ENCODE peak calls at places on chromosomes 4 and X, in eight cellular contexts. One of them, this sample, is unnamed.

GRCh38 chrX:84363674-84364073 is 138.6 kb downstream of the HDX start:
- DNase-seq in heart left ventricle: no peak
- DNase-seq in stimulated activated CD4-positive, alpha-beta T cell treated with anti-CD3 and anti-CD28 coated beads, TNF-alpha, amount 100 ng/mL, for 48 hours: no peak
- DNase-seq in spleen: no peak
- DNase-seq in activated T-helper 1 cell treated with Interleukin-2 at 50 U/mL for 16 hours: no peak
- DNase-seq in left ventricle myocardium inferior: no peak
- DNase-seq in HT1080: no peak
- DNase-seq in NCI-H2081: peak
- DNase-seq in this sample: no peak

GRCh38 chr4:89992744-89993143 is 98.1 kb downstream of the MMRN1 start:
- DNase-seq in HT1080: no peak
- DNase-seq in stimulated activated CD4-positive, alpha-beta T cell treated with anti-CD3 and anti-CD28 coated beads, TNF-alpha, amount 100 ng/mL, for 48 hours: no peak
- DNase-seq in left ventricle myocardium inferior: no peak
- DNase-seq in heart left ventricle: no peak
- DNase-seq in activated T-helper 1 cell treated with Interleukin-2 at 50 U/mL for 16 hours: no peak
- DNase-seq in NCI-H2081: no peak
- DNase-seq in spleen: no peak
- DNase-seq in this sample: no peak

GRCh38 chr4:23202712-23203247 is 510.0 kb downstream of the GBA3 start:
- DNase-seq in heart left ventricle: no peak
- DNase-seq in left ventricle myocardium inferior: no peak
- DNase-seq in NCI-H2081: peak
- DNase-seq in HT1080: no peak
- DNase-seq in spleen: no peak
- DNase-seq in activated T-helper 1 cell treated with Interleukin-2 at 50 U/mL for 16 hours: no peak
- DNase-seq in stimulated activated CD4-positive, alpha-beta T cell treated with anti-CD3 and anti-CD28 coated beads, TNF-alpha, amount 100 ng/mL, for 48 hours: no peak
- DNase-seq in this sample: no peak

GRCh38 chr4:176409627-176410026 is 89.9 kb downstream of the SPCS3 start:
- DNase-seq in heart left ventricle: no peak
- DNase-seq in stimulated activated CD4-positive, alpha-beta T cell treated with anti-CD3 and anti-CD28 coated beads, TNF-alpha, amount 100 ng/mL, for 48 hours: no peak
- DNase-seq in NCI-H2081: no peak
- DNase-seq in left ventricle myocardium inferior: no peak
- DNase-seq in activated T-helper 1 cell treated with Interleukin-2 at 50 U/mL for 16 hours: no peak
- DNase-seq in HT1080: peak
- DNase-seq in spleen: no peak
- DNase-seq in this sample: no peak

GRCh38 chr4:162803378-162803777 is 363.3 kb downstream of the NAF1 start:
- DNase-seq in activated T-helper 1 cell treated with Interleukin-2 at 50 U/mL for 16 hours: no peak
- DNase-seq in stimulated activated CD4-positive, alpha-beta T cell treated with anti-CD3 and anti-CD28 coated beads, TNF-alpha, amount 100 ng/mL, for 48 hours: no peak
- DNase-seq in heart left ventricle: no peak
- DNase-seq in spleen: no peak
- DNase-seq in left ventricle myocardium inferior: no peak
- DNase-seq in NCI-H2081: no peak
- DNase-seq in HT1080: no peak
- DNase-seq in this sample: no peak

GRCh38 chrX:133776072-133776471 is 209.3 kb downstream of the GPC3 start:
- DNase-seq in NCI-H2081: peak
- DNase-seq in heart left ventricle: no peak
- DNase-seq in stimulated activated CD4-positive, alpha-beta T cell treated with anti-CD3 and anti-CD28 coated beads, TNF-alpha, amount 100 ng/mL, for 48 hours: no peak
- DNase-seq in activated T-helper 1 cell treated with Interleukin-2 at 50 U/mL for 16 hours: no peak
- DNase-seq in spleen: no peak
- DNase-seq in HT1080: no peak
- DNase-seq in left ventricle myocardium inferior: peak
- DNase-seq in this sample: no peak

GRCh38 chr4:147110968-147111367 is 165.3 kb upstream of the TTC29 start:
- DNase-seq in left ventricle myocardium inferior: no peak
- DNase-seq in NCI-H2081: no peak
- DNase-seq in heart left ventricle: no peak
- DNase-seq in spleen: no peak
- DNase-seq in HT1080: peak
- DNase-seq in stimulated activated CD4-positive, alpha-beta T cell treated with anti-CD3 and anti-CD28 coated beads, TNF-alpha, amount 100 ng/mL, for 48 hours: no peak
- DNase-seq in activated T-helper 1 cell treated with Interleukin-2 at 50 U/mL for 16 hours: no peak
- DNase-seq in this sample: no peak

GRCh38 chrX:49147907-49148306 is 14.7 kb upstream of the MAGIX start:
- DNase-seq in activated T-helper 1 cell treated with Interleukin-2 at 50 U/mL for 16 hours: no peak
- DNase-seq in stimulated activated CD4-positive, alpha-beta T cell treated with anti-CD3 and anti-CD28 coated beads, TNF-alpha, amount 100 ng/mL, for 48 hours: no peak
- DNase-seq in heart left ventricle: no peak
- DNase-seq in spleen: no peak
- DNase-seq in NCI-H2081: no peak
- DNase-seq in HT1080: no peak
- DNase-seq in left ventricle myocardium inferior: no peak
- DNase-seq in this sample: no peak

GRCh38 chr4:106864231-106864630 is 171.9 kb downstream of the DKK2 start:
- DNase-seq in activated T-helper 1 cell treated with Interleukin-2 at 50 U/mL for 16 hours: no peak
- DNase-seq in NCI-H2081: no peak
- DNase-seq in HT1080: no peak
- DNase-seq in heart left ventricle: no peak
- DNase-seq in spleen: no peak
- DNase-seq in left ventricle myocardium inferior: no peak
- DNase-seq in stimulated activated CD4-positive, alpha-beta T cell treated with anti-CD3 and anti-CD28 coated beads, TNF-alpha, amount 100 ng/mL, for 48 hours: no peak
- DNase-seq in this sample: no peak

GRCh38 chr4:120718979-120719566 is 203.5 kb downstream of the PRDM5 start:
- DNase-seq in NCI-H2081: peak
- DNase-seq in stimulated activated CD4-positive, alpha-beta T cell treated with anti-CD3 and anti-CD28 coated beads, TNF-alpha, amount 100 ng/mL, for 48 hours: peak
- DNase-seq in spleen: no peak
- DNase-seq in left ventricle myocardium inferior: no peak
- DNase-seq in activated T-helper 1 cell treated with Interleukin-2 at 50 U/mL for 16 hours: no peak
- DNase-seq in heart left ventricle: peak
- DNase-seq in HT1080: peak
- DNase-seq in this sample: no peak

GRCh38 chr4:153438916-153439756 is 27.0 kb upstream of the TMEM131L start:
- DNase-seq in heart left ventricle: no peak
- DNase-seq in spleen: peak
- DNase-seq in HT1080: no peak
- DNase-seq in stimulated activated CD4-positive, alpha-beta T cell treated with anti-CD3 and anti-CD28 coated beads, TNF-alpha, amount 100 ng/mL, for 48 hours: no peak
- DNase-seq in left ventricle myocardium inferior: no peak
- DNase-seq in activated T-helper 1 cell treated with Interleukin-2 at 50 U/mL for 16 hours: no peak
- DNase-seq in NCI-H2081: no peak
- DNase-seq in this sample: no peak

GRCh38 chr4:145533011-145533410 is 51.4 kb downstream of the SMAD1 start:
- DNase-seq in NCI-H2081: no peak
- DNase-seq in stimulated activated CD4-positive, alpha-beta T cell treated with anti-CD3 and anti-CD28 coated beads, TNF-alpha, amount 100 ng/mL, for 48 hours: no peak
- DNase-seq in activated T-helper 1 cell treated with Interleukin-2 at 50 U/mL for 16 hours: no peak
- DNase-seq in heart left ventricle: no peak
- DNase-seq in left ventricle myocardium inferior: no peak
- DNase-seq in HT1080: peak
- DNase-seq in spleen: no peak
- DNase-seq in this sample: no peak

GRCh38 chr4:5705672-5706310 is 2.6 kb downstream of the EVC2 start:
- DNase-seq in HT1080: no peak
- DNase-seq in activated T-helper 1 cell treated with Interleukin-2 at 50 U/mL for 16 hours: no peak
- DNase-seq in heart left ventricle: no peak
- DNase-seq in stimulated activated CD4-positive, alpha-beta T cell treated with anti-CD3 and anti-CD28 coated beads, TNF-alpha, amount 100 ng/mL, for 48 hours: no peak
- DNase-seq in left ventricle myocardium inferior: no peak
- DNase-seq in spleen: no peak
- DNase-seq in NCI-H2081: no peak
- DNase-seq in this sample: no peak

GRCh38 chrX:111349098-111349497 is 62.9 kb downstream of the DCX start:
- DNase-seq in HT1080: no peak
- DNase-seq in NCI-H2081: no peak
- DNase-seq in spleen: no peak
- DNase-seq in heart left ventricle: no peak
- DNase-seq in activated T-helper 1 cell treated with Interleukin-2 at 50 U/mL for 16 hours: no peak
- DNase-seq in left ventricle myocardium inferior: no peak
- DNase-seq in stimulated activated CD4-positive, alpha-beta T cell treated with anti-CD3 and anti-CD28 coated beads, TNF-alpha, amount 100 ng/mL, for 48 hours: no peak
- DNase-seq in this sample: no peak

GRCh38 chr4:163165217-163166017 is 1.3 kb downstream of the NAF1 start:
- DNase-seq in heart left ventricle: no peak
- DNase-seq in stimulated activated CD4-positive, alpha-beta T cell treated with anti-CD3 and anti-CD28 coated beads, TNF-alpha, amount 100 ng/mL, for 48 hours: no peak
- DNase-seq in spleen: no peak
- DNase-seq in NCI-H2081: no peak
- DNase-seq in activated T-helper 1 cell treated with Interleukin-2 at 50 U/mL for 16 hours: no peak
- DNase-seq in left ventricle myocardium inferior: no peak
- DNase-seq in HT1080: peak
- DNase-seq in this sample: no peak

GRCh38 chrX:71621644-71622346 is 3.5 kb upstream of the CXCR3 start:
- DNase-seq in HT1080: no peak
- DNase-seq in spleen: no peak
- DNase-seq in activated T-helper 1 cell treated with Interleukin-2 at 50 U/mL for 16 hours: no peak
- DNase-seq in NCI-H2081: no peak
- DNase-seq in heart left ventricle: no peak
- DNase-seq in stimulated activated CD4-positive, alpha-beta T cell treated with anti-CD3 and anti-CD28 coated beads, TNF-alpha, amount 100 ng/mL, for 48 hours: no peak
- DNase-seq in left ventricle myocardium inferior: no peak
- DNase-seq in this sample: no peak

GRCh38 chr4:4694296-4694772 is 152.5 kb upstream of the STX18 start:
- DNase-seq in spleen: no peak
- DNase-seq in HT1080: peak
- DNase-seq in stimulated activated CD4-positive, alpha-beta T cell treated with anti-CD3 and anti-CD28 coated beads, TNF-alpha, amount 100 ng/mL, for 48 hours: no peak
- DNase-seq in left ventricle myocardium inferior: peak
- DNase-seq in NCI-H2081: no peak
- DNase-seq in activated T-helper 1 cell treated with Interleukin-2 at 50 U/mL for 16 hours: no peak
- DNase-seq in heart left ventricle: peak
- DNase-seq in this sample: no peak

GRCh38 chrX:150504399-150505186 is 63.8 kb upstream of the MTM1 start:
- DNase-seq in heart left ventricle: no peak
- DNase-seq in HT1080: peak
- DNase-seq in left ventricle myocardium inferior: no peak
- DNase-seq in activated T-helper 1 cell treated with Interleukin-2 at 50 U/mL for 16 hours: no peak
- DNase-seq in spleen: no peak
- DNase-seq in stimulated activated CD4-positive, alpha-beta T cell treated with anti-CD3 and anti-CD28 coated beads, TNF-alpha, amount 100 ng/mL, for 48 hours: no peak
- DNase-seq in NCI-H2081: no peak
- DNase-seq in this sample: peak

GRCh38 chr4:21792736-21793135 is 155.8 kb downstream of the KCNIP4 start:
- DNase-seq in activated T-helper 1 cell treated with Interleukin-2 at 50 U/mL for 16 hours: no peak
- DNase-seq in spleen: no peak
- DNase-seq in HT1080: no peak
- DNase-seq in NCI-H2081: no peak
- DNase-seq in heart left ventricle: no peak
- DNase-seq in stimulated activated CD4-positive, alpha-beta T cell treated with anti-CD3 and anti-CD28 coated beads, TNF-alpha, amount 100 ng/mL, for 48 hours: no peak
- DNase-seq in left ventricle myocardium inferior: no peak
- DNase-seq in this sample: no peak

GRCh38 chr4:40848981-40849380 is 99.2 kb downstream of the NSUN7 start:
- DNase-seq in HT1080: peak
- DNase-seq in spleen: no peak
- DNase-seq in NCI-H2081: peak
- DNase-seq in heart left ventricle: no peak
- DNase-seq in activated T-helper 1 cell treated with Interleukin-2 at 50 U/mL for 16 hours: no peak
- DNase-seq in stimulated activated CD4-positive, alpha-beta T cell treated with anti-CD3 and anti-CD28 coated beads, TNF-alpha, amount 100 ng/mL, for 48 hours: no peak
- DNase-seq in left ventricle myocardium inferior: no peak
- DNase-seq in this sample: no peak

GRCh38 chrX:123361371-123361770 is 177.3 kb downstream of the GRIA3 start:
- DNase-seq in stimulated activated CD4-positive, alpha-beta T cell treated with anti-CD3 and anti-CD28 coated beads, TNF-alpha, amount 100 ng/mL, for 48 hours: no peak
- DNase-seq in HT1080: no peak
- DNase-seq in left ventricle myocardium inferior: no peak
- DNase-seq in heart left ventricle: no peak
- DNase-seq in NCI-H2081: no peak
- DNase-seq in spleen: no peak
- DNase-seq in activated T-helper 1 cell treated with Interleukin-2 at 50 U/mL for 16 hours: no peak
- DNase-seq in this sample: no peak

GRCh38 chr4:175298119-175298518 is 380.0 kb downstream of the ADAM29 start:
- DNase-seq in stimulated activated CD4-positive, alpha-beta T cell treated with anti-CD3 and anti-CD28 coated beads, TNF-alpha, amount 100 ng/mL, for 48 hours: no peak
- DNase-seq in HT1080: peak
- DNase-seq in activated T-helper 1 cell treated with Interleukin-2 at 50 U/mL for 16 hours: no peak
- DNase-seq in left ventricle myocardium inferior: no peak
- DNase-seq in spleen: no peak
- DNase-seq in heart left ventricle: no peak
- DNase-seq in NCI-H2081: no peak
- DNase-seq in this sample: no peak

GRCh38 chr4:7941111-7942018 is 1.7 kb upstream of the AFAP1 start:
- DNase-seq in activated T-helper 1 cell treated with Interleukin-2 at 50 U/mL for 16 hours: no peak
- DNase-seq in heart left ventricle: no peak
- DNase-seq in HT1080: no peak
- DNase-seq in NCI-H2081: no peak
- DNase-seq in spleen: no peak
- DNase-seq in left ventricle myocardium inferior: no peak
- DNase-seq in stimulated activated CD4-positive, alpha-beta T cell treated with anti-CD3 and anti-CD28 coated beads, TNF-alpha, amount 100 ng/mL, for 48 hours: no peak
- DNase-seq in this sample: no peak

GRCh38 chrX:134706138-134706537 is 47.9 kb upstream of the PLAC1 start:
- DNase-seq in HT1080: no peak
- DNase-seq in stimulated activated CD4-positive, alpha-beta T cell treated with anti-CD3 and anti-CD28 coated beads, TNF-alpha, amount 100 ng/mL, for 48 hours: no peak
- DNase-seq in left ventricle myocardium inferior: no peak
- DNase-seq in activated T-helper 1 cell treated with Interleukin-2 at 50 U/mL for 16 hours: no peak
- DNase-seq in spleen: no peak
- DNase-seq in heart left ventricle: no peak
- DNase-seq in NCI-H2081: peak
- DNase-seq in this sample: no peak

GRCh38 chr4:64407000-64407399 is 2.2 kb downstream of the TECRL start:
- DNase-seq in HT1080: no peak
- DNase-seq in NCI-H2081: no peak
- DNase-seq in stimulated activated CD4-positive, alpha-beta T cell treated with anti-CD3 and anti-CD28 coated beads, TNF-alpha, amount 100 ng/mL, for 48 hours: no peak
- DNase-seq in heart left ventricle: no peak
- DNase-seq in spleen: no peak
- DNase-seq in left ventricle myocardium inferior: no peak
- DNase-seq in activated T-helper 1 cell treated with Interleukin-2 at 50 U/mL for 16 hours: no peak
- DNase-seq in this sample: no peak

GRCh38 chr4:151015458-151016344 is 617 bp upstream of the LRBA start:
- DNase-seq in activated T-helper 1 cell treated with Interleukin-2 at 50 U/mL for 16 hours: peak
- DNase-seq in heart left ventricle: peak
- DNase-seq in left ventricle myocardium inferior: peak
- DNase-seq in NCI-H2081: peak
- DNase-seq in HT1080: peak
- DNase-seq in stimulated activated CD4-positive, alpha-beta T cell treated with anti-CD3 and anti-CD28 coated beads, TNF-alpha, amount 100 ng/mL, for 48 hours: peak
- DNase-seq in spleen: peak
- DNase-seq in this sample: peak

GRCh38 chr4:147707892-147708672 is 23.8 kb upstream of the ARHGAP10 start:
- DNase-seq in heart left ventricle: peak
- DNase-seq in left ventricle myocardium inferior: no peak
- DNase-seq in activated T-helper 1 cell treated with Interleukin-2 at 50 U/mL for 16 hours: peak
- DNase-seq in HT1080: peak
- DNase-seq in NCI-H2081: peak
- DNase-seq in stimulated activated CD4-positive, alpha-beta T cell treated with anti-CD3 and anti-CD28 coated beads, TNF-alpha, amount 100 ng/mL, for 48 hours: peak
- DNase-seq in spleen: no peak
- DNase-seq in this sample: no peak

GRCh38 chr4:1151541-1151940 is 20.8 kb downstream of the SPON2 start:
- DNase-seq in activated T-helper 1 cell treated with Interleukin-2 at 50 U/mL for 16 hours: no peak
- DNase-seq in stimulated activated CD4-positive, alpha-beta T cell treated with anti-CD3 and anti-CD28 coated beads, TNF-alpha, amount 100 ng/mL, for 48 hours: no peak
- DNase-seq in heart left ventricle: no peak
- DNase-seq in HT1080: no peak
- DNase-seq in left ventricle myocardium inferior: no peak
- DNase-seq in spleen: no peak
- DNase-seq in NCI-H2081: no peak
- DNase-seq in this sample: no peak

GRCh38 chr4:14415146-14415545 is 587.1 kb upstream of the CPEB2 start:
- DNase-seq in stimulated activated CD4-positive, alpha-beta T cell treated with anti-CD3 and anti-CD28 coated beads, TNF-alpha, amount 100 ng/mL, for 48 hours: no peak
- DNase-seq in spleen: no peak
- DNase-seq in HT1080: no peak
- DNase-seq in left ventricle myocardium inferior: no peak
- DNase-seq in heart left ventricle: no peak
- DNase-seq in activated T-helper 1 cell treated with Interleukin-2 at 50 U/mL for 16 hours: no peak
- DNase-seq in NCI-H2081: no peak
- DNase-seq in this sample: no peak

GRCh38 chr4:86498560-86499166 is 95.5 kb upstream of the PTPN13 start:
- DNase-seq in heart left ventricle: no peak
- DNase-seq in activated T-helper 1 cell treated with Interleukin-2 at 50 U/mL for 16 hours: no peak
- DNase-seq in left ventricle myocardium inferior: no peak
- DNase-seq in NCI-H2081: peak
- DNase-seq in HT1080: peak
- DNase-seq in spleen: no peak
- DNase-seq in stimulated activated CD4-positive, alpha-beta T cell treated with anti-CD3 and anti-CD28 coated beads, TNF-alpha, amount 100 ng/mL, for 48 hours: no peak
- DNase-seq in this sample: no peak

GRCh38 chrX:101417190-101417589 is 9.2 kb downstream of the HNRNPH2 start:
- DNase-seq in spleen: no peak
- DNase-seq in stimulated activated CD4-positive, alpha-beta T cell treated with anti-CD3 and anti-CD28 coated beads, TNF-alpha, amount 100 ng/mL, for 48 hours: no peak
- DNase-seq in HT1080: no peak
- DNase-seq in NCI-H2081: no peak
- DNase-seq in activated T-helper 1 cell treated with Interleukin-2 at 50 U/mL for 16 hours: no peak
- DNase-seq in left ventricle myocardium inferior: no peak
- DNase-seq in heart left ventricle: no peak
- DNase-seq in this sample: no peak

GRCh38 chr4:184041156-184041555 is 136.0 kb downstream of the STOX2 start:
- DNase-seq in spleen: no peak
- DNase-seq in HT1080: no peak
- DNase-seq in stimulated activated CD4-positive, alpha-beta T cell treated with anti-CD3 and anti-CD28 coated beads, TNF-alpha, amount 100 ng/mL, for 48 hours: no peak
- DNase-seq in NCI-H2081: no peak
- DNase-seq in heart left ventricle: no peak
- DNase-seq in left ventricle myocardium inferior: no peak
- DNase-seq in activated T-helper 1 cell treated with Interleukin-2 at 50 U/mL for 16 hours: no peak
- DNase-seq in this sample: no peak

GRCh38 chrX:95716841-95717240 is 967.8 kb upstream of the DIAPH2 start:
- DNase-seq in heart left ventricle: no peak
- DNase-seq in stimulated activated CD4-positive, alpha-beta T cell treated with anti-CD3 and anti-CD28 coated beads, TNF-alpha, amount 100 ng/mL, for 48 hours: no peak
- DNase-seq in left ventricle myocardium inferior: no peak
- DNase-seq in activated T-helper 1 cell treated with Interleukin-2 at 50 U/mL for 16 hours: no peak
- DNase-seq in NCI-H2081: no peak
- DNase-seq in spleen: no peak
- DNase-seq in HT1080: no peak
- DNase-seq in this sample: no peak

This sample was measured in anterior cingulate cortex.